ENCODE peak calls at places on chromosome 15, in nine cellular contexts. One of them, this sample, is unnamed.

GRCh38 chr15:33716025-33716424 is 252.3 kb upstream of the CHRM5 start:
- DNase-seq in fibroblast of mammary gland: no peak
- DNase-seq in WERI-Rb-1: no peak
- DNase-seq in fibroblast of pulmonary artery: no peak
- DNase-seq in GM12865: peak
- DNase-seq in ovary: no peak
- DNase-seq in astrocyte: no peak
- DNase-seq in adrenal gland: no peak
- DNase-seq in fibroblast of the aortic adventitia: no peak
- DNase-seq in this sample: no peak

GRCh38 chr15:91017716-91018115 is 4.7 kb downstream of the VPS33B start:
- DNase-seq in fibroblast of mammary gland: no peak
- DNase-seq in WERI-Rb-1: no peak
- DNase-seq in fibroblast of pulmonary artery: no peak
- DNase-seq in GM12865: no peak
- DNase-seq in ovary: no peak
- DNase-seq in astrocyte: no peak
- DNase-seq in adrenal gland: no peak
- DNase-seq in fibroblast of the aortic adventitia: no peak
- DNase-seq in this sample: no peak

GRCh38 chr15:31276596-31277298 is 49.9 kb upstream of the KLF13 start:
- DNase-seq in fibroblast of mammary gland: no peak
- DNase-seq in WERI-Rb-1: peak
- DNase-seq in fibroblast of pulmonary artery: no peak
- DNase-seq in GM12865: no peak
- DNase-seq in ovary: no peak
- DNase-seq in astrocyte: no peak
- DNase-seq in adrenal gland: peak
- DNase-seq in fibroblast of the aortic adventitia: no peak
- DNase-seq in this sample: no peak

GRCh38 chr15:42152196-42152920 is 4.1 kb downstream of the PLA2G4F start:
- DNase-seq in fibroblast of mammary gland: no peak
- DNase-seq in WERI-Rb-1: no peak
- DNase-seq in fibroblast of pulmonary artery: no peak
- DNase-seq in GM12865: no peak
- DNase-seq in ovary: no peak
- DNase-seq in astrocyte: no peak
- DNase-seq in adrenal gland: no peak
- DNase-seq in fibroblast of the aortic adventitia: peak
- DNase-seq in this sample: no peak

GRCh38 chr15:88385078-88385700 is 82.0 kb downstream of the MRPL46 start:
- DNase-seq in fibroblast of mammary gland: peak
- DNase-seq in WERI-Rb-1: no peak
- DNase-seq in fibroblast of pulmonary artery: no peak
- DNase-seq in GM12865: no peak
- DNase-seq in ovary: no peak
- DNase-seq in astrocyte: peak
- DNase-seq in adrenal gland: no peak
- DNase-seq in fibroblast of the aortic adventitia: peak
- DNase-seq in this sample: no peak

GRCh38 chr15:57873564-57874209 is 167.2 kb downstream of the POLR2M start:
- DNase-seq in fibroblast of mammary gland: peak
- DNase-seq in WERI-Rb-1: no peak
- DNase-seq in fibroblast of pulmonary artery: peak
- DNase-seq in GM12865: no peak
- DNase-seq in ovary: no peak
- DNase-seq in astrocyte: peak
- DNase-seq in adrenal gland: no peak
- DNase-seq in fibroblast of the aortic adventitia: peak
- DNase-seq in this sample: no peak

GRCh38 chr15:54803139-54803808 is 393.5 kb downstream of the RSL24D1 start:
- DNase-seq in fibroblast of mammary gland: peak
- DNase-seq in WERI-Rb-1: no peak
- DNase-seq in fibroblast of pulmonary artery: no peak
- DNase-seq in GM12865: peak
- DNase-seq in ovary: no peak
- DNase-seq in astrocyte: no peak
- DNase-seq in adrenal gland: no peak
- DNase-seq in fibroblast of the aortic adventitia: no peak
- DNase-seq in this sample: no peak

GRCh38 chr15:94840794-94841587 is 609.6 kb downstream of the MCTP2 start:
- DNase-seq in fibroblast of mammary gland: peak
- DNase-seq in WERI-Rb-1: no peak
- DNase-seq in fibroblast of pulmonary artery: peak
- DNase-seq in GM12865: no peak
- DNase-seq in ovary: no peak
- DNase-seq in astrocyte: peak
- DNase-seq in adrenal gland: no peak
- DNase-seq in fibroblast of the aortic adventitia: peak
- DNase-seq in this sample: no peak

GRCh38 chr15:41443275-41443674 is 26.4 kb downstream of the RTF1 start:
- DNase-seq in fibroblast of mammary gland: no peak
- DNase-seq in WERI-Rb-1: no peak
- DNase-seq in fibroblast of pulmonary artery: no peak
- DNase-seq in GM12865: no peak
- DNase-seq in ovary: no peak
- DNase-seq in astrocyte: no peak
- DNase-seq in adrenal gland: no peak
- DNase-seq in fibroblast of the aortic adventitia: no peak
- DNase-seq in this sample: no peak

GRCh38 chr15:101176625-101177024 is 75.2 kb downstream of the CHSY1 start:
- DNase-seq in fibroblast of mammary gland: peak
- DNase-seq in WERI-Rb-1: no peak
- DNase-seq in fibroblast of pulmonary artery: peak
- DNase-seq in GM12865: no peak
- DNase-seq in ovary: no peak
- DNase-seq in astrocyte: peak
- DNase-seq in adrenal gland: no peak
- DNase-seq in fibroblast of the aortic adventitia: peak
- DNase-seq in this sample: no peak

GRCh38 chr15:60656491-60657284 is 177.7 kb upstream of the ICE2 start:
- DNase-seq in fibroblast of mammary gland: peak
- DNase-seq in WERI-Rb-1: no peak
- DNase-seq in fibroblast of pulmonary artery: peak
- DNase-seq in GM12865: no peak
- DNase-seq in ovary: no peak
- DNase-seq in astrocyte: peak
- DNase-seq in adrenal gland: no peak
- DNase-seq in fibroblast of the aortic adventitia: peak
- DNase-seq in this sample: no peak

GRCh38 chr15:87873501-87873900 is 383.0 kb downstream of the NTRK3 start:
- DNase-seq in fibroblast of mammary gland: no peak
- DNase-seq in WERI-Rb-1: no peak
- DNase-seq in fibroblast of pulmonary artery: peak
- DNase-seq in GM12865: no peak
- DNase-seq in ovary: no peak
- DNase-seq in astrocyte: no peak
- DNase-seq in adrenal gland: no peak
- DNase-seq in fibroblast of the aortic adventitia: no peak
- DNase-seq in this sample: no peak

GRCh38 chr15:81338422-81339007 is 14.6 kb upstream of the STARD5 start:
- DNase-seq in fibroblast of mammary gland: peak
- DNase-seq in WERI-Rb-1: no peak
- DNase-seq in fibroblast of pulmonary artery: peak
- DNase-seq in GM12865: no peak
- DNase-seq in ovary: no peak
- DNase-seq in astrocyte: peak
- DNase-seq in adrenal gland: peak
- DNase-seq in fibroblast of the aortic adventitia: peak
- DNase-seq in this sample: peak

GRCh38 chr15:37079726-37080125 is 20.6 kb downstream of the MEIS2 start:
- DNase-seq in fibroblast of mammary gland: peak
- DNase-seq in WERI-Rb-1: no peak
- DNase-seq in fibroblast of pulmonary artery: peak
- DNase-seq in GM12865: no peak
- DNase-seq in ovary: no peak
- DNase-seq in astrocyte: peak
- DNase-seq in adrenal gland: peak
- DNase-seq in fibroblast of the aortic adventitia: peak
- DNase-seq in this sample: no peak

GRCh38 chr15:39594056-39594763 is 13.3 kb downstream of the THBS1 start:
- DNase-seq in fibroblast of mammary gland: peak
- DNase-seq in WERI-Rb-1: no peak
- DNase-seq in fibroblast of pulmonary artery: peak
- DNase-seq in GM12865: no peak
- DNase-seq in ovary: no peak
- DNase-seq in astrocyte: no peak
- DNase-seq in adrenal gland: no peak
- DNase-seq in fibroblast of the aortic adventitia: peak
- DNase-seq in this sample: no peak

DNA sequence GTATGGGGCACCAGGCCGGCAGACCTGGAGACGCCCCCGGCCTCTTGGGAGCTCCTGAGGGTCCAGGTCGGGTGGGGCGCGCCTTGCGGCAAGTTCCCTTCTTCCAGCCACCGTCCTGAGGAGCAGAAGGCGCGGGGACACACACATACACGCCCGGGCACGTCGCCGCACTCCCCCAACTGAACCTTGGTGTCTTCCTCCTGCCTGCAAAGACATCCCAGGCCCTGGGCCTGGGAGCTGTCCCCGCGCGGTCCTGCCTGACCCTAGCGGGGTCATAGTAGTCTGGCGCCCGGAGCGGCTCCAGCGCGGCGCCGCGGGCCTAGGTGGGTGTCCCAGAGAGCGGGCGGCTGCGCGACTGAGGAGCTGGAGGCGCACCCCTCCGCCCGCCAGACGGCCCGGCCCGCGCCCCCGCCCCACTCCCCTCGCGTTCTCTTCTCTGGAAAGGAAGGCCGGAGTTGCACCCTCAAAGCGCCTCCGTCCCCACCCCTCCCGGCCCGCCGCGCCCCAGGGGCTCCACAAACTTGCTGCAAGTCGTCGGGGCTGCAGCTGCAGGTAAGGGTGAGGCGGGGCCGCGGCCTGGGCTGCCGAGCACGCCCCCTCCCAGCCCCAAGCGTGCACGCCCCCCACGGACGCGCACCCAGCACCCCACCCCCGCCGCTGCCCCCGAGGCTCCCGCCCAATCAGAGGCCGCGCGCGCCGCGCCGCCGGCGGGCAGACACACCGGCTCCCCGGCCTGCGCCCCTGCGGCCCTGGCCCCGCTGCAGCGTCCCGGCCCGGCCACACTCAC is 186.0 kb upstream of the LINGO1 start:
- DNase-seq in fibroblast of mammary gland: no peak
- DNase-seq in WERI-Rb-1: peak
- DNase-seq in fibroblast of pulmonary artery: no peak
- DNase-seq in GM12865: no peak
- DNase-seq in ovary: no peak
- DNase-seq in astrocyte: no peak
- DNase-seq in adrenal gland: no peak
- DNase-seq in fibroblast of the aortic adventitia: no peak
- DNase-seq in this sample: no peak
- H3K4me3 ChIP-seq in fibroblast of mammary gland: no peak
- H3K4me3 ChIP-seq in WERI-Rb-1: peak
- H3K4me3 ChIP-seq in fibroblast of pulmonary artery: no peak
- H3K4me3 ChIP-seq in GM12865: no peak
- H3K4me3 ChIP-seq in ovary: no peak
- H3K4me3 ChIP-seq in astrocyte: no peak
- H3K4me3 ChIP-seq in adrenal gland: peak
- H3K4me3 ChIP-seq in fibroblast of the aortic adventitia: no peak
- H3K4me3 ChIP-seq in this sample: no peak

GRCh38 chr15:96353931-96354730 is 23.6 kb downstream of the NR2F2 start:
- DNase-seq in fibroblast of mammary gland: peak
- DNase-seq in WERI-Rb-1: no peak
- DNase-seq in fibroblast of pulmonary artery: peak
- DNase-seq in GM12865: no peak
- DNase-seq in ovary: peak
- DNase-seq in astrocyte: no peak
- DNase-seq in adrenal gland: peak
- DNase-seq in fibroblast of the aortic adventitia: peak
- DNase-seq in this sample: no peak
- TF ChIP-seq CTCF in fibroblast of mammary gland: peak
- TF ChIP-seq CTCF in WERI-Rb-1: peak
- TF ChIP-seq CTCF in fibroblast of pulmonary artery: peak
- TF ChIP-seq CTCF in GM12865: no peak
- TF ChIP-seq CTCF in ovary: peak
- TF ChIP-seq CTCF in astrocyte: peak
- TF ChIP-seq CTCF in adrenal gland: peak
- TF ChIP-seq CTCF in fibroblast of the aortic adventitia: peak
- TF ChIP-seq CTCF in this sample: peak

GRCh38 chr15:66252411-66253295 is 897 bp downstream of the MEGF11 start:
- DNase-seq in fibroblast of mammary gland: peak
- DNase-seq in WERI-Rb-1: peak
- DNase-seq in fibroblast of pulmonary artery: peak
- DNase-seq in GM12865: peak
- DNase-seq in ovary: peak
- DNase-seq in astrocyte: peak
- DNase-seq in adrenal gland: peak
- DNase-seq in fibroblast of the aortic adventitia: peak
- DNase-seq in this sample: no peak

GRCh38 chr15:66253296-66253642 is 281 bp downstream of the MEGF11 start:
- DNase-seq in fibroblast of mammary gland: no peak
- DNase-seq in WERI-Rb-1: no peak
- DNase-seq in fibroblast of pulmonary artery: no peak
- DNase-seq in GM12865: no peak
- DNase-seq in ovary: no peak
- DNase-seq in astrocyte: no peak
- DNase-seq in adrenal gland: no peak
- DNase-seq in fibroblast of the aortic adventitia: no peak
- DNase-seq in this sample: no peak

GRCh38 chr15:66253643-66254363 is at the start of gene MEGF11:
- DNase-seq in fibroblast of mammary gland: peak
- DNase-seq in WERI-Rb-1: peak
- DNase-seq in fibroblast of pulmonary artery: peak
- DNase-seq in GM12865: no peak
- DNase-seq in ovary: peak
- DNase-seq in astrocyte: peak
- DNase-seq in adrenal gland: peak
- DNase-seq in fibroblast of the aortic adventitia: peak
- DNase-seq in this sample: no peak

GRCh38 chr15:66255293-66255676 is 1.7 kb upstream of the MEGF11 start:
- DNase-seq in fibroblast of mammary gland: no peak
- DNase-seq in WERI-Rb-1: no peak
- DNase-seq in fibroblast of pulmonary artery: no peak
- DNase-seq in GM12865: no peak
- DNase-seq in ovary: no peak
- DNase-seq in astrocyte: no peak
- DNase-seq in adrenal gland: no peak
- DNase-seq in fibroblast of the aortic adventitia: no peak
- DNase-seq in this sample: no peak

GRCh38 chr15:66254364-66255292 is 1.1 kb upstream of the MEGF11 start:
- DNase-seq in fibroblast of mammary gland: no peak
- DNase-seq in WERI-Rb-1: no peak
- DNase-seq in fibroblast of pulmonary artery: no peak
- DNase-seq in GM12865: no peak
- DNase-seq in ovary: no peak
- DNase-seq in astrocyte: no peak
- DNase-seq in adrenal gland: no peak
- DNase-seq in fibroblast of the aortic adventitia: no peak
- DNase-seq in this sample: no peak
- H3K4me3 ChIP-seq in fibroblast of mammary gland: no peak
- H3K4me3 ChIP-seq in WERI-Rb-1: no peak
- H3K4me3 ChIP-seq in fibroblast of pulmonary artery: peak
- H3K4me3 ChIP-seq in GM12865: no peak
- H3K4me3 ChIP-seq in ovary: no peak
- H3K4me3 ChIP-seq in astrocyte: no peak
- H3K4me3 ChIP-seq in adrenal gland: peak
- H3K4me3 ChIP-seq in fibroblast of the aortic adventitia: no peak
- H3K4me3 ChIP-seq in this sample: no peak

DNA sequence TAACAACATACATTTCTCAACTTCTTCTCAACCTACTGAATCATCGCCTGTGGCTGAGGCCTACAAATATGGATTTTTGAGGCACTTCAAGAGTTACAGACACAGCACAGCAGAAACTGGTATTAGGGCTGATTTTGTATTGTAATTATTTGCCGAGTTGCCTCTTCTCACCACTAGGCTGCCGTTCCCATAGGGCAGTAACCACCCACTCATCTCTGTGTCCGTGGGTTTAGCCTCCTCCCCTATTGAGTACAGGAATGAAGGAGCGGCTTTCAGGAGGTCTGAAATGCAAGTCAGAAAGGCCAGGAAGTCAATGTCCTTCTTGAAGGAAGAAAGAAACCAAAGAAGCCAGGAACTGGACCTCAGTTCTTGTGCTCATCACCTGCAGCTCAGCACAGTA is 220.8 kb downstream of the MTHFS start:
- DNase-seq in fibroblast of mammary gland: peak
- DNase-seq in WERI-Rb-1: no peak
- DNase-seq in fibroblast of pulmonary artery: no peak
- DNase-seq in GM12865: no peak
- DNase-seq in ovary: no peak
- DNase-seq in astrocyte: no peak
- DNase-seq in adrenal gland: no peak
- DNase-seq in fibroblast of the aortic adventitia: no peak
- DNase-seq in this sample: no peak
- TF ChIP-seq CTCF in fibroblast of mammary gland: no peak
- TF ChIP-seq CTCF in WERI-Rb-1: no peak
- TF ChIP-seq CTCF in fibroblast of pulmonary artery: no peak
- TF ChIP-seq CTCF in GM12865: peak
- TF ChIP-seq CTCF in ovary: no peak
- TF ChIP-seq CTCF in astrocyte: no peak
- TF ChIP-seq CTCF in adrenal gland: no peak
- TF ChIP-seq CTCF in fibroblast of the aortic adventitia: peak
- TF ChIP-seq CTCF in this sample: no peak

This sample was measured in HFF-Myc.